ENCODE peak calls at places on chromosomes 13 and 19, in nine cellular contexts. Q, U, Z, C, H, A, J, W and E are unnamed samples.

GRCh38 chr19:12789098-12789903 is 2.0 kb upstream of the JUNB start:
- DNase-seq in Q (peak), C (no peak), H (no peak), W (no peak), Z (peak), J (peak), U (peak), A (no peak), E (no peak)

GRCh38 chr19:34399886-34400285 is 4.3 kb upstream of the PDCD2L start:
- DNase-seq in A (no peak), W (no peak), C (no peak), Q (no peak), J (no peak), H (no peak), Z (no peak), U (no peak), E (no peak)

GRCh38 chr13:51000058-51000457 is 90.5 kb downstream of the RNASEH2B start:
- DNase-seq in Z (no peak), Q (no peak), C (no peak), A (no peak), H (no peak), U (no peak), W (no peak), J (no peak), E (no peak)

GRCh38 chr13:23984541-23984940 is 87.2 kb upstream of the C1QTNF9B start:
- DNase-seq in C (no peak), J (no peak), A (no peak), H (no peak), Q (no peak), W (no peak), Z (no peak), U (no peak), E (no peak)

GRCh38 chr13:112983042-112983305 is 14.0 kb downstream of the MCF2L start:
- DNase-seq in A (no peak), W (no peak), U (no peak), J (no peak), H (no peak), Q (no peak), C (no peak), Z (no peak), E (no peak)

GRCh38 chr13:113967729-113968462 is 6.0 kb downstream of the C13orf46 start:
- DNase-seq in Q (no peak), H (no peak), Z (no peak), A (no peak), J (no peak), C (no peak), W (no peak), U (no peak), E (no peak)

GRCh38 chr13:85508683-85509329 is 290.4 kb downstream of the SLITRK6 start:
- DNase-seq in Q (no peak), C (no peak), Z (peak), J (no peak), A (no peak), H (no peak), W (no peak), U (no peak), E (no peak)

GRCh38 chr19:44737238-44738160 is 11.0 kb upstream of the BCL3 start:
- DNase-seq in U (no peak), C (no peak), H (no peak), W (no peak), Q (no peak), Z (no peak), J (no peak), A (peak), E (no peak)

GRCh38 chr19:20482721-20483120 is 82.9 kb downstream of the ZNF737 start:
- DNase-seq in Q (no peak), Z (peak), J (peak), U (no peak), C (no peak), A (no peak), W (no peak), H (no peak), E (no peak)

GRCh38 chr13:113976711-113977684 is 3.1 kb upstream of the C13orf46 start:
- DNase-seq in U (no peak), J (no peak), A (no peak), H (no peak), Z (no peak), Q (no peak), W (no peak), C (no peak), E (no peak)

GRCh38 chr13:113209880-113210421 is 538 bp downstream of the CUL4A start:
- DNase-seq in C (no peak), Z (peak), U (no peak), Q (no peak), W (peak), H (peak), A (no peak), J (peak), E (peak)

GRCh38 chr19:750640-751423 is at the start of gene MISP:
- DNase-seq in J (no peak), W (no peak), Z (no peak), H (peak), A (no peak), C (no peak), Q (no peak), U (no peak), E (peak)

GRCh38 chr13:44573071-44573470 is 3.1 kb downstream of the TSC22D1 start:
- DNase-seq in J (no peak), A (no peak), Q (no peak), H (no peak), Z (peak), U (no peak), W (no peak), C (no peak), E (no peak)

GRCh38 chr13:42354246-42355117 is 82.5 kb downstream of the AKAP11 start:
- DNase-seq in H (no peak), U (no peak), W (no peak), Q (no peak), C (no peak), A (peak), Z (peak), J (peak), E (peak)

GRCh38 chr19:58227964-58228583 is 640 bp upstream of the ZNF544 start:
- DNase-seq in Q (no peak), H (peak), A (no peak), J (no peak), C (no peak), Z (peak), U (no peak), W (no peak), E (no peak)

GRCh38 chr13:110392510-110393233 is 85.6 kb downstream of the COL4A2 start:
- DNase-seq in A (no peak), C (no peak), U (no peak), Z (no peak), W (no peak), H (no peak), Q (no peak), J (no peak), E (no peak)

GRCh38 chr19:55228015-55228391 is 560 bp downstream of the TMEM86B start:
- DNase-seq in Q (no peak), Z (no peak), U (peak), W (no peak), J (no peak), C (no peak), H (no peak), A (no peak), E (no peak)

GRCh38 chr19:17325133-17325532 is 9.5 kb downstream of the ANO8 start:
- DNase-seq in Z (no peak), J (no peak), Q (no peak), H (no peak), A (no peak), C (no peak), U (no peak), W (no peak), E (no peak)

GRCh38 chr13:113920606-113921306 is 53.1 kb downstream of the C13orf46 start:
- DNase-seq in Z (no peak), C (no peak), H (no peak), U (no peak), A (no peak), Q (no peak), J (no peak), W (no peak), E (no peak)

GRCh38 chr13:52085416-52085815 is 43.5 kb downstream of the NEK5 start:
- DNase-seq in C (no peak), Q (no peak), H (no peak), J (no peak), Z (no peak), W (no peak), U (no peak), A (peak), E (no peak)

GRCh38 chr19:46745521-46746280 is at the start of gene FKRP:
- DNase-seq in J (no peak), A (no peak), W (peak), C (no peak), H (no peak), U (no peak), Z (peak), Q (no peak), E (peak)

GRCh38 chr19:41263042-41263849 is 926 bp upstream of the HNRNPUL1 start:
- DNase-seq in J (peak), A (peak), W (peak), C (peak), U (peak), H (no peak), Q (peak), Z (peak), E (peak)

GRCh38 chr19:49488863-49489537 is 1.6 kb downstream of the RPL13A start:
- DNase-seq in W (no peak), C (no peak), J (no peak), A (no peak), U (no peak), Q (no peak), H (no peak), Z (no peak), E (no peak)

GRCh38 chr19:9165256-9165655 is 13.5 kb upstream of the OR7D2 start:
- DNase-seq in U (no peak), H (no peak), Q (no peak), J (no peak), Z (no peak), A (no peak), C (no peak), W (no peak), E (no peak)